ENCODE peak calls at places on chromosomes 13 and 19, in seven cellular contexts. One of them, this sample, is unnamed.

GRCh38 chr19:14770136-14770535 is 8.2 kb downstream of the ADGRE2 start:
- DNase-seq in ovary: no peak
- DNase-seq in mucosa of descending colon: no peak
- DNase-seq in heart right ventricle: no peak
- DNase-seq in GM10248: no peak
- DNase-seq in GM13977: no peak
- DNase-seq in IMR-90: no peak
- DNase-seq in this sample: no peak

GRCh38 chr19:49637865-49638350 is 2.0 kb downstream of the RRAS start:
- DNase-seq in ovary: peak
- DNase-seq in mucosa of descending colon: peak
- DNase-seq in heart right ventricle: peak
- DNase-seq in GM10248: no peak
- DNase-seq in GM13977: no peak
- DNase-seq in IMR-90: peak
- DNase-seq in this sample: no peak

GRCh38 chr13:39676315-39676876 is 20.9 kb downstream of the COG6 start:
- DNase-seq in ovary: no peak
- DNase-seq in mucosa of descending colon: no peak
- DNase-seq in heart right ventricle: no peak
- DNase-seq in GM10248: peak
- DNase-seq in GM13977: peak
- DNase-seq in IMR-90: peak
- DNase-seq in this sample: no peak

GRCh38 chr13:29507356-29507755 is 88.1 kb downstream of the SLC7A1 start:
- DNase-seq in ovary: peak
- DNase-seq in mucosa of descending colon: no peak
- DNase-seq in heart right ventricle: no peak
- DNase-seq in GM10248: no peak
- DNase-seq in GM13977: no peak
- DNase-seq in IMR-90: no peak
- DNase-seq in this sample: peak

GRCh38 chr19:46660008-46660517 is 919 bp downstream of the DACT3 start:
- DNase-seq in ovary: peak
- DNase-seq in mucosa of descending colon: no peak
- DNase-seq in heart right ventricle: no peak
- DNase-seq in GM10248: peak
- DNase-seq in GM13977: no peak
- DNase-seq in IMR-90: no peak
- DNase-seq in this sample: no peak

GRCh38 chr13:100666124-100666523 is 8.5 kb downstream of the TMTC4 start:
- DNase-seq in ovary: peak
- DNase-seq in mucosa of descending colon: no peak
- DNase-seq in heart right ventricle: no peak
- DNase-seq in GM10248: no peak
- DNase-seq in GM13977: no peak
- DNase-seq in IMR-90: no peak
- DNase-seq in this sample: no peak

GRCh38 chr19:22622901-22623840 is 11.0 kb upstream of the ZNF492 start:
- DNase-seq in ovary: peak
- DNase-seq in mucosa of descending colon: no peak
- DNase-seq in heart right ventricle: peak
- DNase-seq in GM10248: no peak
- DNase-seq in GM13977: no peak
- DNase-seq in IMR-90: no peak
- DNase-seq in this sample: no peak

GRCh38 chr13:101018720-101019119 is 344.1 kb upstream of the TMTC4 start:
- DNase-seq in ovary: no peak
- DNase-seq in mucosa of descending colon: no peak
- DNase-seq in heart right ventricle: no peak
- DNase-seq in GM10248: no peak
- DNase-seq in GM13977: no peak
- DNase-seq in IMR-90: peak
- DNase-seq in this sample: no peak

GRCh38 chr13:50529154-50529882 is 314.2 kb downstream of the DLEU7 start:
- DNase-seq in ovary: peak
- DNase-seq in mucosa of descending colon: peak
- DNase-seq in heart right ventricle: peak
- DNase-seq in GM10248: no peak
- DNase-seq in GM13977: no peak
- DNase-seq in IMR-90: peak
- DNase-seq in this sample: no peak

GRCh38 chr19:16244091-16244490 is 46.4 kb downstream of the AP1M1 start:
- DNase-seq in ovary: no peak
- DNase-seq in mucosa of descending colon: no peak
- DNase-seq in heart right ventricle: no peak
- DNase-seq in GM10248: no peak
- DNase-seq in GM13977: no peak
- DNase-seq in IMR-90: peak
- DNase-seq in this sample: no peak

GRCh38 chr19:39166571-39167391 is 30.0 kb upstream of the NCCRP1 start:
- DNase-seq in ovary: peak
- DNase-seq in mucosa of descending colon: peak
- DNase-seq in heart right ventricle: peak
- DNase-seq in GM10248: no peak
- DNase-seq in GM13977: no peak
- DNase-seq in IMR-90: no peak
- DNase-seq in this sample: no peak

GRCh38 chr13:23020246-23020843 is 160.4 kb upstream of the SGCG start:
- DNase-seq in ovary: peak
- DNase-seq in mucosa of descending colon: no peak
- DNase-seq in heart right ventricle: no peak
- DNase-seq in GM10248: peak
- DNase-seq in GM13977: peak
- DNase-seq in IMR-90: peak
- DNase-seq in this sample: no peak

GRCh38 chr19:3670258-3670795 is 29.9 kb downstream of the PIP5K1C start:
- DNase-seq in ovary: peak
- DNase-seq in mucosa of descending colon: no peak
- DNase-seq in heart right ventricle: peak
- DNase-seq in GM10248: no peak
- DNase-seq in GM13977: no peak
- DNase-seq in IMR-90: peak
- DNase-seq in this sample: no peak

GRCh38 chr13:99962242-99962641 is 9.3 kb downstream of the ZIC5 start:
- DNase-seq in ovary: no peak
- DNase-seq in mucosa of descending colon: no peak
- DNase-seq in heart right ventricle: no peak
- DNase-seq in GM10248: no peak
- DNase-seq in GM13977: no peak
- DNase-seq in IMR-90: no peak
- DNase-seq in this sample: no peak

GRCh38 chr13:99307648-99308339 is 595 bp upstream of the GPR183 start:
- DNase-seq in ovary: no peak
- DNase-seq in mucosa of descending colon: no peak
- DNase-seq in heart right ventricle: no peak
- DNase-seq in GM10248: no peak
- DNase-seq in GM13977: no peak
- DNase-seq in IMR-90: peak
- DNase-seq in this sample: no peak

GRCh38 chr13:80340643-80341097 is 256 bp downstream of the SPRY2 start:
- DNase-seq in ovary: no peak
- DNase-seq in mucosa of descending colon: no peak
- DNase-seq in heart right ventricle: no peak
- DNase-seq in GM10248: peak
- DNase-seq in GM13977: no peak
- DNase-seq in IMR-90: peak
- DNase-seq in this sample: peak

GRCh38 chr13:95660981-95661581 is 15.9 kb upstream of the DNAJC3 start:
- DNase-seq in ovary: no peak
- DNase-seq in mucosa of descending colon: no peak
- DNase-seq in heart right ventricle: no peak
- DNase-seq in GM10248: peak
- DNase-seq in GM13977: no peak
- DNase-seq in IMR-90: peak
- DNase-seq in this sample: no peak

GRCh38 chr13:111533900-111534645 is 213.6 kb downstream of the TEX29 start:
- DNase-seq in ovary: no peak
- DNase-seq in mucosa of descending colon: no peak
- DNase-seq in heart right ventricle: no peak
- DNase-seq in GM10248: no peak
- DNase-seq in GM13977: no peak
- DNase-seq in IMR-90: no peak
- DNase-seq in this sample: no peak

GRCh38 chr13:27744861-27745260 is 47.4 kb upstream of the GSX1 start:
- DNase-seq in ovary: no peak
- DNase-seq in mucosa of descending colon: no peak
- DNase-seq in heart right ventricle: no peak
- DNase-seq in GM10248: no peak
- DNase-seq in GM13977: no peak
- DNase-seq in IMR-90: no peak
- DNase-seq in this sample: no peak

GRCh38 chr19:33821871-33822270 is 25.2 kb downstream of the KCTD15 start:
- DNase-seq in ovary: no peak
- DNase-seq in mucosa of descending colon: no peak
- DNase-seq in heart right ventricle: no peak
- DNase-seq in GM10248: no peak
- DNase-seq in GM13977: peak
- DNase-seq in IMR-90: no peak
- DNase-seq in this sample: no peak

GRCh38 chr13:48304132-48304876 is 753 bp downstream of the RB1 start:
- DNase-seq in ovary: peak
- DNase-seq in mucosa of descending colon: no peak
- DNase-seq in heart right ventricle: peak
- DNase-seq in GM10248: peak
- DNase-seq in GM13977: peak
- DNase-seq in IMR-90: peak
- DNase-seq in this sample: peak

GRCh38 chr13:47226516-47226915 is 329.7 kb upstream of the HTR2A start:
- DNase-seq in ovary: no peak
- DNase-seq in mucosa of descending colon: no peak
- DNase-seq in heart right ventricle: no peak
- DNase-seq in GM10248: no peak
- DNase-seq in GM13977: no peak
- DNase-seq in IMR-90: peak
- DNase-seq in this sample: no peak

GRCh38 chr13:67052550-67053237 is 177.4 kb downstream of the PCDH9 start:
- DNase-seq in ovary: no peak
- DNase-seq in mucosa of descending colon: no peak
- DNase-seq in heart right ventricle: no peak
- DNase-seq in GM10248: no peak
- DNase-seq in GM13977: no peak
- DNase-seq in IMR-90: no peak
- DNase-seq in this sample: no peak
- TF ChIP-seq CTCF in ovary: no peak
- TF ChIP-seq CTCF in mucosa of descending colon: no peak
- TF ChIP-seq CTCF in heart right ventricle: no peak
- TF ChIP-seq CTCF in GM10248: no peak
- TF ChIP-seq CTCF in GM13977: no peak
- TF ChIP-seq CTCF in IMR-90: no peak
- TF ChIP-seq CTCF in this sample: no peak

GRCh38 chr13:32001392-32001768 is 30.2 kb upstream of the FRY start:
- DNase-seq in ovary: no peak
- DNase-seq in mucosa of descending colon: no peak
- DNase-seq in heart right ventricle: peak
- DNase-seq in GM10248: peak
- DNase-seq in GM13977: peak
- DNase-seq in IMR-90: peak
- DNase-seq in this sample: no peak

GRCh38 chr13:31998131-31998530 is 33.4 kb upstream of the FRY start:
- DNase-seq in ovary: no peak
- DNase-seq in mucosa of descending colon: no peak
- DNase-seq in heart right ventricle: peak
- DNase-seq in GM10248: no peak
- DNase-seq in GM13977: no peak
- DNase-seq in IMR-90: no peak
- DNase-seq in this sample: no peak

GRCh38 chr13:32001769-32002168 is 29.8 kb upstream of the FRY start:
- DNase-seq in ovary: no peak
- DNase-seq in mucosa of descending colon: no peak
- DNase-seq in heart right ventricle: no peak
- DNase-seq in GM10248: no peak
- DNase-seq in GM13977: no peak
- DNase-seq in IMR-90: no peak
- DNase-seq in this sample: no peak

GRCh38 chr13:31997641-31998040 is 33.9 kb upstream of the FRY start:
- DNase-seq in ovary: no peak
- DNase-seq in mucosa of descending colon: no peak
- DNase-seq in heart right ventricle: no peak
- DNase-seq in GM10248: no peak
- DNase-seq in GM13977: no peak
- DNase-seq in IMR-90: no peak
- DNase-seq in this sample: no peak

GRCh38 chr13:31996611-31997010 is 35.0 kb upstream of the FRY start:
- DNase-seq in ovary: no peak
- DNase-seq in mucosa of descending colon: no peak
- DNase-seq in heart right ventricle: no peak
- DNase-seq in GM10248: no peak
- DNase-seq in GM13977: no peak
- DNase-seq in IMR-90: no peak
- DNase-seq in this sample: no peak
- TF ChIP-seq CTCF in ovary: no peak
- TF ChIP-seq CTCF in mucosa of descending colon: no peak
- TF ChIP-seq CTCF in heart right ventricle: no peak
- TF ChIP-seq CTCF in GM10248: no peak
- TF ChIP-seq CTCF in GM13977: no peak
- TF ChIP-seq CTCF in IMR-90: no peak
- TF ChIP-seq CTCF in this sample: no peak

GRCh38 chr13:114109646-114110045 is 22.8 kb downstream of the RASA3 start:
- DNase-seq in ovary: no peak
- DNase-seq in mucosa of descending colon: peak
- DNase-seq in heart right ventricle: no peak
- DNase-seq in GM10248: no peak
- DNase-seq in GM13977: no peak
- DNase-seq in IMR-90: no peak
- DNase-seq in this sample: no peak

GRCh38 chr13:114108894-114109293 is 23.5 kb downstream of the RASA3 start:
- DNase-seq in ovary: no peak
- DNase-seq in mucosa of descending colon: peak
- DNase-seq in heart right ventricle: no peak
- DNase-seq in GM10248: no peak
- DNase-seq in GM13977: no peak
- DNase-seq in IMR-90: no peak
- DNase-seq in this sample: no peak

GRCh38 chr13:114111577-114111976 is 20.8 kb downstream of the RASA3 start:
- DNase-seq in ovary: no peak
- DNase-seq in mucosa of descending colon: peak
- DNase-seq in heart right ventricle: no peak
- DNase-seq in GM10248: no peak
- DNase-seq in GM13977: no peak
- DNase-seq in IMR-90: peak
- DNase-seq in this sample: no peak

GRCh38 chr13:114108141-114108761 is 24.2 kb downstream of the RASA3 start:
- DNase-seq in ovary: no peak
- DNase-seq in mucosa of descending colon: peak
- DNase-seq in heart right ventricle: no peak
- DNase-seq in GM10248: no peak
- DNase-seq in GM13977: no peak
- DNase-seq in IMR-90: no peak
- DNase-seq in this sample: no peak

GRCh38 chr13:114110091-114110829 is 22.2 kb downstream of the RASA3 start:
- DNase-seq in ovary: no peak
- DNase-seq in mucosa of descending colon: peak
- DNase-seq in heart right ventricle: no peak
- DNase-seq in GM10248: peak
- DNase-seq in GM13977: peak
- DNase-seq in IMR-90: no peak
- DNase-seq in this sample: peak
- TF ChIP-seq CTCF in ovary: no peak
- TF ChIP-seq CTCF in mucosa of descending colon: no peak
- TF ChIP-seq CTCF in heart right ventricle: peak
- TF ChIP-seq CTCF in GM10248: peak
- TF ChIP-seq CTCF in GM13977: peak
- TF ChIP-seq CTCF in IMR-90: peak
- TF ChIP-seq CTCF in this sample: no peak

GRCh38 chr19:6092329-6093286 is 17.7 kb downstream of the RFX2 start:
- DNase-seq in ovary: peak
- DNase-seq in mucosa of descending colon: peak
- DNase-seq in heart right ventricle: peak
- DNase-seq in GM10248: no peak
- DNase-seq in GM13977: no peak
- DNase-seq in IMR-90: peak
- DNase-seq in this sample: no peak
- TF ChIP-seq CTCF in ovary: no peak
- TF ChIP-seq CTCF in mucosa of descending colon: no peak
- TF ChIP-seq CTCF in heart right ventricle: no peak
- TF ChIP-seq CTCF in GM10248: no peak
- TF ChIP-seq CTCF in GM13977: no peak
- TF ChIP-seq CTCF in IMR-90: no peak
- TF ChIP-seq CTCF in this sample: no peak